ENCODE peak calls at places on chromosomes 13 and 19, in ten cellular contexts. Y is activated CD8-positive, alpha-beta memory T cell treated with anti-CD3 and anti-CD28 coated beads for 4 hours; X is RPMI7951; S is heart left ventricle; N is neuronal stem cell; J is iPS-NIHi11; A is activated T-cell treated with anti-CD3 and anti-CD28 coated beads, Interleukin-2, amount 50 U/mL, for 72 hours; B is IMR-90; E is nephron progenitor cell; T is stimulated activated CD4-positive, alpha-beta T cell treated with anti-CD3 and anti-CD28 coated beads, Interleukin-1b, Interleukin-23, amount 100 ng/mL, for 24 hours. U is an unnamed sample.
A peak's percentile ranks its signal among the peaks of the same experiment; 100 is the strongest.

GRCh38 chr13:24272452-24273161 is 36.8 kb upstream of the C1QTNF9 start:
- DNase-seq in B (no peak), N (no peak), A (no peak), E (no peak), Y (no peak), S (no peak), J (no peak), T (no peak), X (no peak), U (peak; percentile 81)

GRCh38 chr13:42883142-42883541 is 101.8 kb downstream of the FAM216B start:
- DNase-seq in E (no peak), S (no peak), N (no peak), T (no peak), X (peak; percentile 29), Y (no peak), J (no peak), B (no peak), A (no peak), U (no peak)

GRCh38 chr13:114110091-114110829 is 22.2 kb downstream of the RASA3 start:
- DNase-seq in E (no peak), X (no peak), N (no peak), S (peak; percentile 72), Y (peak; percentile 52), A (peak; percentile 75), T (peak; percentile 46), J (peak; percentile 59), B (no peak), U (peak; percentile 78)

GRCh38 chr13:112702341-112702982 is 12.6 kb downstream of the ATP11A start:
- DNase-seq in Y (no peak), J (no peak), B (no peak), T (no peak), N (no peak), S (no peak), E (no peak), X (no peak), A (no peak), U (no peak)

GRCh38 chr19:14686411-14686810 is 3.4 kb upstream of the ZNF333 start:
- DNase-seq in S (no peak), A (peak; percentile 19), X (peak; percentile 31), Y (no peak), T (peak; percentile 7), B (peak; percentile 9), J (no peak), E (no peak), N (no peak), U (no peak)

GRCh38 chr19:42284066-42284501 is 15.0 kb downstream of the CIC start:
- DNase-seq in S (peak; percentile 91), B (peak; percentile 71), Y (peak; percentile 72), A (peak; percentile 84), N (peak; percentile 68), J (peak; percentile 88), E (peak; percentile 80), T (peak; percentile 72), X (peak; percentile 82), U (peak; percentile 94)

GRCh38 chr13:85806553-85807175 is 7.4 kb upstream of the SLITRK6 start:
- DNase-seq in Y (no peak), E (peak; percentile 13), J (peak; percentile 12), T (no peak), B (peak; percentile 61), N (peak; percentile 24), S (no peak), X (peak; percentile 17), A (no peak), U (no peak)

GRCh38 chr19:23261496-23262020 is 11.4 kb upstream of the ZNF724 start:
- DNase-seq in X (no peak), N (no peak), S (no peak), B (no peak), T (no peak), Y (no peak), J (no peak), A (no peak), E (no peak), U (no peak)

GRCh38 chr13:98598043-98598442 is 21.1 kb upstream of the STK24 start:
- DNase-seq in B (no peak), N (no peak), T (no peak), E (no peak), J (peak; percentile 38), A (no peak), S (no peak), X (peak; percentile 38), Y (no peak), U (no peak)

GRCh38 chr19:48513289-48514122 is 1.9 kb upstream of the LMTK3 start:
- DNase-seq in J (peak; percentile 84), T (peak; percentile 67), E (peak; percentile 72), A (peak; percentile 81), Y (peak; percentile 57), X (peak; percentile 72), S (peak; percentile 66), N (no peak), B (peak; percentile 64), U (peak; percentile 82)

GRCh38 chr19:17764348-17764747 is 13.1 kb downstream of the FCHO1 start:
- DNase-seq in A (no peak), E (no peak), N (no peak), Y (no peak), T (no peak), S (no peak), J (no peak), X (no peak), B (no peak), U (no peak)

GRCh38 chr19:49064768-49065611 is at the start of gene NTF4:
- DNase-seq in X (no peak), A (no peak), Y (no peak), B (no peak), E (peak; percentile 87), T (no peak), S (no peak), N (peak; percentile 71), J (peak; percentile 90), U (no peak)